ENCODE peak calls at places on chromosomes 11 and 22, in six cellular contexts. F, Q, E, T, U and R are unnamed samples.

GRCh38 chr22:42856179-42856864 is 751 bp downstream of the ARFGAP3 start:
- DNase-seq in F (peak; percentile 69), Q (peak; percentile 51), E (peak; percentile 75), T (peak; percentile 42), U (no peak), R (peak; percentile 75)

GRCh38 chr11:67352546-67353316 is 615 bp downstream of the POLD4 start:
- DNase-seq in F (no peak), Q (peak; percentile 71), E (no peak), T (no peak), U (no peak), R (peak; percentile 72)

GRCh38 chr11:132335311-132335710 is 964.9 kb downstream of the NTM start:
- DNase-seq in F (no peak), Q (no peak), E (peak; percentile 36), T (no peak), U (no peak), R (no peak)

GRCh38 chr11:104653011-104653806 is 245.1 kb downstream of the CASP12 start:
- DNase-seq in F (peak; percentile 16), Q (no peak), E (no peak), T (no peak), U (no peak), R (no peak)

GRCh38 chr11:62548545-62549335 is 2.1 kb upstream of the AHNAK start:
- DNase-seq in F (peak; percentile 65), Q (no peak), E (no peak), T (no peak), U (no peak), R (peak; percentile 76)

GRCh38 chr11:101470414-101470813 is 113.4 kb downstream of the TRPC6 start:
- DNase-seq in F (no peak), Q (no peak), E (no peak), T (no peak), U (no peak), R (no peak)

GRCh38 chr11:7088921-7089320 is at the start of gene RBMXL2:
- DNase-seq in F (peak; percentile 78), Q (no peak), E (no peak), T (no peak), U (no peak), R (no peak)

GRCh38 chr11:130037058-130037457 is 32.6 kb upstream of the APLP2 start:
- DNase-seq in F (no peak), Q (no peak), E (no peak), T (no peak), U (no peak), R (no peak)

GRCh38 chr22:17888855-17889254 is 114.6 kb upstream of the BID start:
- DNase-seq in F (no peak), Q (no peak), E (no peak), T (no peak), U (no peak), R (no peak)

GRCh38 chr11:46057489-46057888 is 63.8 kb downstream of the PHF21A start:
- DNase-seq in F (no peak), Q (no peak), E (no peak), T (no peak), U (no peak), R (no peak)

GRCh38 chr22:19174106-19175025 is 4.2 kb downstream of the SLC25A1 start:
- DNase-seq in F (peak; percentile 38), Q (no peak), E (no peak), T (no peak), U (no peak), R (peak; percentile 13)

GRCh38 chr22:21074092-21074715 is 28.5 kb downstream of the LRRC74B start:
- DNase-seq in F (no peak), Q (no peak), E (no peak), T (no peak), U (no peak), R (no peak)

GRCh38 chr11:45779602-45780001 is 25.3 kb upstream of the SLC35C1 start:
- DNase-seq in F (no peak), Q (no peak), E (peak; percentile 13), T (no peak), U (no peak), R (no peak)

GRCh38 chr11:16292167-16292859 is 64.0 kb downstream of the SOX6 start:
- DNase-seq in F (no peak), Q (no peak), E (no peak), T (no peak), U (no peak), R (no peak)

GRCh38 chr11:2093575-2094353 is 45.4 kb downstream of the IGF2 start:
- DNase-seq in F (peak; percentile 31), Q (no peak), E (no peak), T (no peak), U (no peak), R (no peak)

GRCh38 chr11:19713221-19714092 is 820 bp downstream of the NAV2 start:
- DNase-seq in F (no peak), Q (no peak), E (no peak), T (no peak), U (no peak), R (no peak)

GRCh38 chr11:75428301-75428724 is 4.7 kb downstream of the KLHL35 start:
- DNase-seq in F (peak; percentile 94), Q (peak; percentile 31), E (peak; percentile 95), T (peak; percentile 52), U (peak; percentile 79), R (peak; percentile 83)

GRCh38 chr22:36156515-36157419 is 3.8 kb downstream of the APOL3 start:
- DNase-seq in F (peak; percentile 85), Q (peak; percentile 34), E (peak; percentile 93), T (peak; percentile 77), U (no peak), R (peak; percentile 69)

GRCh38 chr11:32713496-32713895 is 81.0 kb downstream of the CCDC73 start:
- DNase-seq in F (no peak), Q (no peak), E (no peak), T (no peak), U (no peak), R (no peak)

GRCh38 chr11:120931057-120931779 is 92.7 kb upstream of the TBCEL start:
- DNase-seq in F (no peak), Q (no peak), E (no peak), T (no peak), U (no peak), R (no peak)

GRCh38 chr11:76071090-76071489 is 135.2 kb downstream of the WNT11 start:
- DNase-seq in F (no peak), Q (no peak), E (no peak), T (no peak), U (no peak), R (no peak)

GRCh38 chr22:36385491-36386350 is 2.0 kb downstream of the MYH9 start:
- DNase-seq in F (no peak), Q (no peak), E (no peak), T (peak; percentile 61), U (no peak), R (peak; percentile 67)

GRCh38 chr11:71239581-71239980 is 12.8 kb downstream of the SHANK2 start:
- DNase-seq in F (no peak), Q (no peak), E (no peak), T (no peak), U (no peak), R (no peak)

GRCh38 chr11:9601041-9601875 is 27.8 kb downstream of the WEE1 start:
- DNase-seq in F (no peak), Q (no peak), E (peak; percentile 55), T (peak; percentile 29), U (peak; percentile 54), R (no peak)

GRCh38 chr11:7696424-7696823 is 9.9 kb downstream of the OVCH2 start:
- DNase-seq in F (no peak), Q (no peak), E (no peak), T (no peak), U (no peak), R (no peak)

GRCh38 chr22:35630387-35630793 is 13.3 kb upstream of the MB start:
- DNase-seq in F (no peak), Q (no peak), E (no peak), T (no peak), U (no peak), R (no peak)

GRCh38 chr11:119254239-119254638 is 48.1 kb downstream of the CBL start:
- DNase-seq in F (no peak), Q (no peak), E (no peak), T (no peak), U (no peak), R (no peak)

GRCh38 chr22:28909375-28909774 is 26.0 kb downstream of the ZNRF3 start:
- DNase-seq in F (peak; percentile 75), Q (no peak), E (no peak), T (no peak), U (no peak), R (no peak)

GRCh38 chr11:44611687-44612437 is 46.4 kb downstream of the CD82 start:
- DNase-seq in F (no peak), Q (no peak), E (no peak), T (peak; percentile 64), U (peak; percentile 22), R (no peak)